ENCODE peak calls at places on chromosomes 11 and 22, in five cellular contexts. One of them, this sample, is unnamed.

GRCh38 chr11:64013141-64013896 is 22.4 kb upstream of the FLRT1 start:
- DNase-seq in cardiac fibroblast: no peak
- DNase-seq in endodermal cell: no peak
- DNase-seq in A549: no peak
- DNase-seq in OCI-LY7: no peak
- DNase-seq in this sample: no peak

GRCh38 chr11:95993438-95994339 is 69.8 kb upstream of the MTMR2 start:
- DNase-seq in cardiac fibroblast: no peak
- DNase-seq in endodermal cell: no peak
- DNase-seq in A549: no peak
- DNase-seq in OCI-LY7: no peak
- DNase-seq in this sample: no peak

GRCh38 chr22:20128902-20129746 is 2.5 kb upstream of the ZDHHC8 start:
- DNase-seq in cardiac fibroblast: peak
- DNase-seq in endodermal cell: peak
- DNase-seq in A549: no peak
- DNase-seq in OCI-LY7: peak
- DNase-seq in this sample: no peak

GRCh38 chr11:78209478-78209877 is 20.8 kb downstream of the USP35 start:
- DNase-seq in cardiac fibroblast: no peak
- DNase-seq in endodermal cell: no peak
- DNase-seq in A549: no peak
- DNase-seq in OCI-LY7: no peak
- DNase-seq in this sample: no peak

GRCh38 chr11:111778047-111778558 is 11.9 kb upstream of the PPP2R1B start:
- DNase-seq in cardiac fibroblast: no peak
- DNase-seq in endodermal cell: no peak
- DNase-seq in A549: no peak
- DNase-seq in OCI-LY7: no peak
- DNase-seq in this sample: no peak

GRCh38 chr11:66789097-66789890 is 53.9 kb upstream of the RCE1 start:
- DNase-seq in cardiac fibroblast: no peak
- DNase-seq in endodermal cell: no peak
- DNase-seq in A549: no peak
- DNase-seq in OCI-LY7: no peak
- DNase-seq in this sample: no peak

GRCh38 chr11:60734271-60734670 is 9.8 kb downstream of the MS4A18 start:
- DNase-seq in cardiac fibroblast: no peak
- DNase-seq in endodermal cell: no peak
- DNase-seq in A549: no peak
- DNase-seq in OCI-LY7: no peak
- DNase-seq in this sample: no peak

GRCh38 chr11:11218287-11218986 is 134.6 kb downstream of the CSNK2A3 start:
- DNase-seq in cardiac fibroblast: no peak
- DNase-seq in endodermal cell: peak
- DNase-seq in A549: no peak
- DNase-seq in OCI-LY7: peak
- DNase-seq in this sample: no peak

GRCh38 chr11:92826136-92826535 is 143.3 kb upstream of the MTNR1B start:
- DNase-seq in cardiac fibroblast: no peak
- DNase-seq in endodermal cell: no peak
- DNase-seq in A549: no peak
- DNase-seq in OCI-LY7: no peak
- DNase-seq in this sample: no peak

GRCh38 chr22:46573781-46574437 is 36.5 kb upstream of the CELSR1 start:
- DNase-seq in cardiac fibroblast: no peak
- DNase-seq in endodermal cell: no peak
- DNase-seq in A549: no peak
- DNase-seq in OCI-LY7: no peak
- DNase-seq in this sample: no peak

GRCh38 chr11:47175746-47176327 is 842 bp downstream of the ARFGAP2 start:
- DNase-seq in cardiac fibroblast: no peak
- DNase-seq in endodermal cell: no peak
- DNase-seq in A549: no peak
- DNase-seq in OCI-LY7: peak
- DNase-seq in this sample: no peak

GRCh38 chr11:68461284-68461861 is 821 bp downstream of the PPP6R3 start:
- DNase-seq in cardiac fibroblast: peak
- DNase-seq in endodermal cell: peak
- DNase-seq in A549: peak
- DNase-seq in OCI-LY7: peak
- DNase-seq in this sample: peak

GRCh38 chr22:46414704-46415103 is 79.2 kb downstream of the TRMU start:
- DNase-seq in cardiac fibroblast: no peak
- DNase-seq in endodermal cell: no peak
- DNase-seq in A549: no peak
- DNase-seq in OCI-LY7: no peak
- DNase-seq in this sample: no peak

GRCh38 chr22:49055406-49055805 is 772.3 kb downstream of the BRD1 start:
- DNase-seq in cardiac fibroblast: no peak
- DNase-seq in endodermal cell: no peak
- DNase-seq in A549: no peak
- DNase-seq in OCI-LY7: no peak
- DNase-seq in this sample: no peak

GRCh38 chr11:125141686-125142535 is 22.6 kb upstream of the PKNOX2 start:
- DNase-seq in cardiac fibroblast: peak
- DNase-seq in endodermal cell: peak
- DNase-seq in A549: peak
- DNase-seq in OCI-LY7: peak
- DNase-seq in this sample: peak

GRCh38 chr11:57499413-57499982 is 16.0 kb downstream of the SLC43A1 start:
- DNase-seq in cardiac fibroblast: peak
- DNase-seq in endodermal cell: peak
- DNase-seq in A549: peak
- DNase-seq in OCI-LY7: no peak
- DNase-seq in this sample: peak

GRCh38 chr22:38973289-38974169 is 8.6 kb upstream of the APOBEC3B start:
- DNase-seq in cardiac fibroblast: peak
- DNase-seq in endodermal cell: peak
- DNase-seq in A549: peak
- DNase-seq in OCI-LY7: peak
- DNase-seq in this sample: peak

GRCh38 chr11:33453225-33453624 is 196.0 kb downstream of the HIPK3 start:
- DNase-seq in cardiac fibroblast: no peak
- DNase-seq in endodermal cell: no peak
- DNase-seq in A549: no peak
- DNase-seq in OCI-LY7: no peak
- DNase-seq in this sample: no peak

GRCh38 chr11:33208150-33208549 is 46.9 kb upstream of the CSTF3 start:
- DNase-seq in cardiac fibroblast: no peak
- DNase-seq in endodermal cell: no peak
- DNase-seq in A549: no peak
- DNase-seq in OCI-LY7: no peak
- DNase-seq in this sample: no peak

GRCh38 chr11:120601566-120601965 is 90.0 kb downstream of the GRIK4 start:
- DNase-seq in cardiac fibroblast: peak
- DNase-seq in endodermal cell: no peak
- DNase-seq in A549: no peak
- DNase-seq in OCI-LY7: no peak
- DNase-seq in this sample: no peak

GRCh38 chr11:88507771-88508557 is 170.4 kb upstream of the CTSC start:
- DNase-seq in cardiac fibroblast: no peak
- DNase-seq in endodermal cell: no peak
- DNase-seq in A549: no peak
- DNase-seq in OCI-LY7: no peak
- DNase-seq in this sample: no peak

GRCh38 chr22:46192210-46192993 is 42.1 kb downstream of the PPARA start:
- DNase-seq in cardiac fibroblast: no peak
- DNase-seq in endodermal cell: no peak
- DNase-seq in A549: no peak
- DNase-seq in OCI-LY7: no peak
- DNase-seq in this sample: no peak

DNA sequence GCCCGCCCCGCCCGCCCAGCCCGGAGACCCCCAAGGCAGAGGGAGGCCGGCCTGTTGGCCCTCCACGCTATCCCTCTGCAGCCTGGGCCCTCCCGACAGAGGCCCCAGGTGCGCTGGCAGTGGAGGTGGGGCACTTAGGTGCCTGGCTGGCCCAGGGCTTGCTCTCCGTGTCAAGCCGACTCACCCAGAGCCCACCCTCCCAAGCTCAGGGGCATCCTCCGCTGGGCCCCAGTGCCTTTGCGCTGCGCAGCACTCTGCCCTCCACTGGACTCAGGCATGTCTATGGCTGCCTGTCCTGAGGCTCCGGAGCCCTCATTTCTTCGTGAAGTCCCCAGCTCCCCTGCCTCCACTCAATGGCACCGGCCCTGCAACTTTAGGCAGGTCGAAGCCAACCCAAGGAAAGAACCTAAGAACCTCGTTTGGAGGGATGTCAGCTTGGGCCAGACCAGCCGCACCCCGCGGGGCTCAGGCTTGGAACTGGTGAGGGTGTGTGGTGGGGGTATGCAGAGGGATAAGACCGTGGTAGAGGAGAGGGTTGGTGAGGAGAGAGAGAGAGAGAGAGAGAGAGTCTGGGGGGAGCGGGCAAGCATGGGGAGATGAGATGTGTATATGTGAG is 6.1 kb downstream of the SMIM45 start:
- DNase-seq in cardiac fibroblast: no peak
- DNase-seq in endodermal cell: no peak
- DNase-seq in A549: no peak
- DNase-seq in OCI-LY7: no peak
- DNase-seq in this sample: no peak
- TF ChIP-seq CTCF in cardiac fibroblast: no peak
- TF ChIP-seq CTCF in endodermal cell: no peak
- TF ChIP-seq CTCF in A549: no peak
- TF ChIP-seq CTCF in OCI-LY7: no peak
- TF ChIP-seq CTCF in this sample: no peak

GRCh38 chr11:2318123-2318522 is 16.3 kb downstream of the TSPAN32 start:
- DNase-seq in cardiac fibroblast: no peak
- DNase-seq in endodermal cell: no peak
- DNase-seq in A549: no peak
- DNase-seq in OCI-LY7: no peak
- DNase-seq in this sample: no peak

GRCh38 chr11:2316169-2316962 is 14.6 kb downstream of the TSPAN32 start:
- DNase-seq in cardiac fibroblast: no peak
- DNase-seq in endodermal cell: no peak
- DNase-seq in A549: no peak
- DNase-seq in OCI-LY7: no peak
- DNase-seq in this sample: no peak

GRCh38 chr11:2316963-2317244 is 15.1 kb downstream of the TSPAN32 start:
- DNase-seq in cardiac fibroblast: no peak
- DNase-seq in endodermal cell: no peak
- DNase-seq in A549: no peak
- DNase-seq in OCI-LY7: no peak
- DNase-seq in this sample: no peak

GRCh38 chr11:2318707-2319106 is 16.9 kb downstream of the TSPAN32 start:
- DNase-seq in cardiac fibroblast: no peak
- DNase-seq in endodermal cell: no peak
- DNase-seq in A549: no peak
- DNase-seq in OCI-LY7: no peak
- DNase-seq in this sample: no peak

GRCh38 chr11:2317354-2318050 is 15.7 kb downstream of the TSPAN32 start:
- DNase-seq in cardiac fibroblast: no peak
- DNase-seq in endodermal cell: no peak
- DNase-seq in A549: no peak
- DNase-seq in OCI-LY7: no peak
- DNase-seq in this sample: no peak
- TF ChIP-seq CTCF in cardiac fibroblast: no peak
- TF ChIP-seq CTCF in endodermal cell: peak
- TF ChIP-seq CTCF in A549: no peak
- TF ChIP-seq CTCF in OCI-LY7: no peak
- TF ChIP-seq CTCF in this sample: no peak

DNA sequence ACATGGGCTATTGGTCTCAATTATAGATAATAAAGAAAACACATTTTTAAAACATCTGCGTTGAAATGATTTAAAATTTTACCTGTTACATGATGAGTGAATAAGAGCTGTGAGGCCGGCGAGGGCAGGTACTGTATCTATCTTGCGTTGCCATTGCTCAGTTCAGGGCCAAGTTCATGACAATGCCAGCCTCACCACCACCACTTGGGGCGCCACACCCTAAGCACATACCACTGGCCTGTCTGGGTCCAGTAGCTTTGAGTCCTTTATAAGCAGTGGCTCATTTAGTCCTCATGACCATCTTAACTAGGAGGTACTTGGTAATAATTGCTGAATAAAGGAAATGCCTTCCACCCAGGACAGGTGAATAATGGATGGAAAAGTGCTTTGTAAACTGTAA is 14.5 kb upstream of the MB start:
- DNase-seq in cardiac fibroblast: peak
- DNase-seq in endodermal cell: peak
- DNase-seq in A549: peak
- DNase-seq in OCI-LY7: peak
- DNase-seq in this sample: peak
- TF ChIP-seq CTCF in cardiac fibroblast: peak
- TF ChIP-seq CTCF in endodermal cell: peak
- TF ChIP-seq CTCF in A549: peak
- TF ChIP-seq CTCF in OCI-LY7: peak
- TF ChIP-seq CTCF in this sample: peak

GRCh38 chr22:17396531-17396930 is 27.3 kb downstream of the CECR2 start:
- DNase-seq in cardiac fibroblast: no peak
- DNase-seq in endodermal cell: no peak
- DNase-seq in A549: no peak
- DNase-seq in OCI-LY7: no peak
- DNase-seq in this sample: no peak
- TF ChIP-seq CTCF in cardiac fibroblast: no peak
- TF ChIP-seq CTCF in endodermal cell: no peak
- TF ChIP-seq CTCF in A549: no peak
- TF ChIP-seq CTCF in OCI-LY7: no peak
- TF ChIP-seq CTCF in this sample: no peak

GRCh38 chr11:13667245-13667644 is 1.2 kb upstream of the FAR1 start:
- DNase-seq in cardiac fibroblast: no peak
- DNase-seq in endodermal cell: no peak
- DNase-seq in A549: no peak
- DNase-seq in OCI-LY7: peak
- DNase-seq in this sample: peak

GRCh38 chr11:13669544-13670488 is 1.3 kb downstream of the FAR1 start:
- DNase-seq in cardiac fibroblast: no peak
- DNase-seq in endodermal cell: no peak
- DNase-seq in A549: no peak
- DNase-seq in OCI-LY7: peak
- DNase-seq in this sample: peak

GRCh38 chr11:13667795-13668101 is 720 bp upstream of the FAR1 start:
- DNase-seq in cardiac fibroblast: no peak
- DNase-seq in endodermal cell: no peak
- DNase-seq in A549: no peak
- DNase-seq in OCI-LY7: no peak
- DNase-seq in this sample: no peak

GRCh38 chr11:13668957-13669521 is 571 bp downstream of the FAR1 start:
- DNase-seq in cardiac fibroblast: peak
- DNase-seq in endodermal cell: peak
- DNase-seq in A549: peak
- DNase-seq in OCI-LY7: peak
- DNase-seq in this sample: peak

GRCh38 chr11:13668102-13668956 is at the start of gene FAR1:
- DNase-seq in cardiac fibroblast: peak
- DNase-seq in endodermal cell: peak
- DNase-seq in A549: peak
- DNase-seq in OCI-LY7: peak
- DNase-seq in this sample: peak
- TF ChIP-seq CTCF in cardiac fibroblast: peak
- TF ChIP-seq CTCF in endodermal cell: peak
- TF ChIP-seq CTCF in A549: peak
- TF ChIP-seq CTCF in OCI-LY7: peak
- TF ChIP-seq CTCF in this sample: peak

This sample was measured in GM10248.